ENCODE peak calls at places on chromosomes 1 and 21, in seven cellular contexts. One of them, this sample, is unnamed.

GRCh38 chr1:85321237-85321964 is 45.0 kb upstream of the BCL10 start:
- DNase-seq in ovary: no peak
- DNase-seq in thyroid gland: no peak
- DNase-seq in breast epithelium: no peak
- DNase-seq in heart left ventricle: no peak
- DNase-seq in body of pancreas: no peak
- DNase-seq in tibial nerve: no peak
- DNase-seq in this sample: no peak

GRCh38 chr1:91900538-91900937 is 14.6 kb upstream of the TGFBR3 start:
- DNase-seq in thyroid gland: no peak
- DNase-seq in tibial nerve: peak; percentile 29
- DNase-seq in breast epithelium: no peak
- DNase-seq in heart left ventricle: no peak
- DNase-seq in body of pancreas: no peak
- DNase-seq in ovary: no peak
- DNase-seq in this sample: no peak

GRCh38 chr1:39988618-39989343 is 33.8 kb downstream of the MFSD2A start:
- DNase-seq in thyroid gland: peak; percentile 23
- DNase-seq in heart left ventricle: no peak
- DNase-seq in breast epithelium: peak; percentile 67
- DNase-seq in tibial nerve: no peak
- DNase-seq in ovary: no peak
- DNase-seq in body of pancreas: peak; percentile 26
- DNase-seq in this sample: no peak

GRCh38 chr1:207845109-207845508 is 65.8 kb downstream of the CD34 start:
- DNase-seq in ovary: no peak
- DNase-seq in breast epithelium: no peak
- DNase-seq in heart left ventricle: no peak
- DNase-seq in body of pancreas: peak; percentile 35
- DNase-seq in tibial nerve: no peak
- DNase-seq in thyroid gland: no peak
- DNase-seq in this sample: peak; percentile 80

GRCh38 chr1:53121319-53122172 is 20.9 kb downstream of the SLC1A7 start:
- DNase-seq in body of pancreas: peak; percentile 69
- DNase-seq in tibial nerve: peak; percentile 36
- DNase-seq in heart left ventricle: peak; percentile 82
- DNase-seq in thyroid gland: no peak
- DNase-seq in breast epithelium: peak; percentile 23
- DNase-seq in ovary: peak; percentile 82
- DNase-seq in this sample: peak; percentile 50

GRCh38 chr21:41481191-41481590 is 26.8 kb downstream of the TMPRSS2 start:
- DNase-seq in ovary: no peak
- DNase-seq in thyroid gland: no peak
- DNase-seq in body of pancreas: no peak
- DNase-seq in heart left ventricle: no peak
- DNase-seq in tibial nerve: no peak
- DNase-seq in breast epithelium: no peak
- DNase-seq in this sample: no peak

GRCh38 chr21:22561946-22562345 is 1563.7 kb downstream of the NCAM2 start:
- DNase-seq in thyroid gland: no peak
- DNase-seq in ovary: no peak
- DNase-seq in body of pancreas: no peak
- DNase-seq in heart left ventricle: no peak
- DNase-seq in breast epithelium: no peak
- DNase-seq in tibial nerve: no peak
- DNase-seq in this sample: no peak

GRCh38 chr1:159828916-159829634 is 2.4 kb downstream of the SLAMF8 start:
- DNase-seq in heart left ventricle: peak; percentile 63
- DNase-seq in tibial nerve: peak; percentile 37
- DNase-seq in ovary: no peak
- DNase-seq in body of pancreas: peak; percentile 48
- DNase-seq in thyroid gland: peak; percentile 57
- DNase-seq in breast epithelium: no peak
- DNase-seq in this sample: peak; percentile 59

GRCh38 chr1:25253911-25254310 is 6.7 kb upstream of the RSRP1 start:
- DNase-seq in breast epithelium: no peak
- DNase-seq in thyroid gland: no peak
- DNase-seq in heart left ventricle: no peak
- DNase-seq in ovary: no peak
- DNase-seq in body of pancreas: no peak
- DNase-seq in tibial nerve: no peak
- DNase-seq in this sample: no peak

DNA sequence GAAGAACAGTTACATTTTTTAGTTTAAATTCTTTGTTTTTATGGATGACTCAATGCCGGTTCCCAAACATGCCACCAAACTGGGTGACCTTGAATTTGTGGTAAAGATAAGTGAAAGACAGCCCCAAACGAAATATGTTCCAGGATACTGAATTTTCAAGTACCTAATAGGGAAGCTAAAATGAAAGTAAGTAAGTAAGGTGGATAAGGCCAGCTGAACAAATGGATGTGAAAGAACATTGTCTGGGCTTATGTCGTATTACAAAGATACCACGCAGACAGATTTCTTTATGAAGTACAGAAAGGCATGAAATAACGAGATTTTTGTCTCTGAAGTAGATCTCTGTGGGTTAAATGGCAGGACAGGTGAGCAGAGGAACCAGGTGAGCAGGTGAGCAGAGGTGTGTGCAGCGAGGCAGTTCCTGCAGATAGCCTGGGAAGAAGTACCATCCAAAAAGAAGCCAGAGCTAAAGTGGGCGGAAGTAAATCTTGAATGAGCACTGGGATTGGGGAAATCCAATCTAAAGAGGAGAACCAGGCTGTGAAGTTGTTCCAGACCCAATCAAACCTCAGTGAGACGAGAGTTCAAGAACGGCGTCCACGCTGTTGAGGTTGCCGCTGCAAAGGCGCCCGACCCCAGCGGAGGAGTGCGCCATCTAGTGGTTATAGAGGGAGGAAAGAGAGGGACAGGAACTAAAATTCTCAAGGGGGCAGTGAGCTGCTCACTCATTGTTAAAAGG is 19.6 kb downstream of the TLR5 start:
- DNase-seq in breast epithelium: peak; percentile 47
- DNase-seq in thyroid gland: peak; percentile 59
- DNase-seq in ovary: peak; percentile 70
- DNase-seq in body of pancreas: peak; percentile 78
- DNase-seq in tibial nerve: peak; percentile 73
- DNase-seq in heart left ventricle: peak; percentile 71
- DNase-seq in this sample: peak; percentile 84
- H3K4me3 ChIP-seq in breast epithelium: no peak overlapping the region
- H3K4me3 ChIP-seq in thyroid gland: no peak overlapping the region
- H3K4me3 ChIP-seq in ovary: peak overlapping the region; percentile 25
- H3K4me3 ChIP-seq in body of pancreas: no peak overlapping the region
- H3K4me3 ChIP-seq in tibial nerve: peak overlapping the region; percentile 2
- H3K4me3 ChIP-seq in heart left ventricle: no peak overlapping the region
- H3K4me3 ChIP-seq in this sample: no peak overlapping the region

DNA sequence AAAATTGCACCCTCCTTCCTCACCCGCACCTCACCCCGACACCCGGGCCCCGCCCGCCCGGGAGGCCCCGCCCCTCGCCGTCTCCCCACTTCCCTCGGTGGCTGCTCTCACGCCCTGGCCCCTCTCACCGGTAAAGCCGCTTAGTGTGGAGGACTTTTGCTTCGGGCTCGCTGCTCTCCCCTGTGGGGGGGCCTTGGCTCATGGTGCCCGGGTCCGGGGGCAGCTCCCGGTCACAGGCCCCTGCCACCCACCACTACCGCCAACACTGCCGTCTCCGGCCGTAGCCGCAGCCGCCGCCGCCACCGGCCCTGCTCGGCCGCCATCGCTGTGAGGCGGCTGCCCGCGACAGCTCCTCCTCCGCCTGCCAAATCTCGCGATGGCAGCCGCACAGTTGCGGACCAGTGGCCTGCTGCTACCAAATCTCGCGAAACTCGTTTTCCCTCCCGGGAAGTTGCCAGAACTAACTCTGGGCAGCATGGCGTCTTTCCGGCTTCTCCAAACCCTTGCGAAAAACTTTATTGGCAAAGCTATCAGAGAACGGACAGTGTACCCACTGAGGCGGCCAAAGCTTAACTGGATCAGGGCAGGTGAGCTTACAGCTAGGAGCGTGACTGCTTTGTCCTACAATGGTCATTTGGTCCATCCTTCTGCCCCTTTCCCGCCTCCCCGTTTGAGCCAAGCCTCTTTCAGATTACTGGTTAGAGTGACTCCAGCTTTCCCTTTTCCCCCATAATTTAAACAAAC is at the start of gene SMG5:
- DNase-seq in body of pancreas: peak; percentile 98
- DNase-seq in breast epithelium: peak; percentile 96
- DNase-seq in ovary: peak; percentile 97
- DNase-seq in heart left ventricle: peak; percentile 98
- DNase-seq in tibial nerve: peak; percentile 93
- DNase-seq in thyroid gland: peak; percentile 97
- DNase-seq in this sample: peak; percentile 98
- TF ChIP-seq POLR2A in body of pancreas: peak; percentile 90
- TF ChIP-seq POLR2A in breast epithelium: peak; percentile 83
- TF ChIP-seq POLR2A in ovary: peak; percentile 68
- TF ChIP-seq POLR2A in heart left ventricle: peak; percentile 59
- TF ChIP-seq POLR2A in tibial nerve: peak; percentile 83
- TF ChIP-seq POLR2A in thyroid gland: peak; percentile 86
- TF ChIP-seq POLR2A in this sample: no peak

DNA sequence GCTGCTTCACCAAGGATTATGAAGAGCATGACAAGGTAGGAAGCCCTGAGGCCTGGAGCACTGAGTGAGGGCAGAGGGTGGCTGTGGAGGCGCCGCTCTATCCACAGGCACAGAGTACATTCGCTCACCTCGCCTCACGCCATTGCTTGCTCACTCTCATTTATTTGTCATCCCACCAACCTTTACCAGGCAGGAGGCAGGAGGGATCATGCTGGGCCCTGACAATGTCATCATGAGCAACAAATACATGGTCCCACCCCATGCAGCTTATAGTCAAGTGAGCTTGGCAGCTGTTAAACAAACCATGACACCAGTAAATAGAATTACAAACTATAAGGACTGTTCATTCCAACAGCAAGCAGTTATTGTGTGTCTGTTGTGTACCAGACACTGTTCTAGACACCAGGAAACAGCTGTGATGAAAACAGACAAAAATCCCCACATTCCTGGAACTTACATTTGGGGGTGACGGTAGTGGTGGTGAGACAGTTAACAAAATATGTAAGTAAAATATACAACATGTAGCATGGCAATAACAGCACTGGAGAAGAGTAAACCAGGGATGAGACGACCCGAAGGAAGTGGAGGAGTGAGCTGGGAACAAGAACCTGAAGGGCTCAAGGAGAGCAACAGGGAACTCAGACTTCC is 6.9 kb downstream of the CSF1 start:
- DNase-seq in ovary: no peak
- DNase-seq in heart left ventricle: no peak
- DNase-seq in breast epithelium: no peak
- DNase-seq in tibial nerve: no peak
- DNase-seq in thyroid gland: no peak
- DNase-seq in body of pancreas: no peak
- DNase-seq in this sample: no peak
- H3K27ac ChIP-seq in ovary: no peak overlapping the region
- H3K27ac ChIP-seq in heart left ventricle: no peak overlapping the region
- H3K27ac ChIP-seq in breast epithelium: peak overlapping the region; percentile 50
- H3K27ac ChIP-seq in tibial nerve: no peak overlapping the region
- H3K27ac ChIP-seq in thyroid gland: no peak overlapping the region
- H3K27ac ChIP-seq in body of pancreas: no peak overlapping the region
- H3K27ac ChIP-seq in this sample: no peak overlapping the region

GRCh38 chr1:36951761-36952160 is 82.6 kb downstream of the GRIK3 start:
- DNase-seq in body of pancreas: no peak
- DNase-seq in thyroid gland: no peak
- DNase-seq in breast epithelium: no peak
- DNase-seq in ovary: no peak
- DNase-seq in tibial nerve: no peak
- DNase-seq in heart left ventricle: no peak
- DNase-seq in this sample: no peak
- H3K4me3 ChIP-seq in body of pancreas: no peak overlapping the region
- H3K4me3 ChIP-seq in thyroid gland: no peak overlapping the region
- H3K4me3 ChIP-seq in breast epithelium: no peak overlapping the region
- H3K4me3 ChIP-seq in ovary: no peak overlapping the region
- H3K4me3 ChIP-seq in tibial nerve: no peak overlapping the region
- H3K4me3 ChIP-seq in heart left ventricle: no peak overlapping the region
- H3K4me3 ChIP-seq in this sample: no peak overlapping the region